ENCODE peak calls at places on chromosomes 6 and 20, in five cellular contexts. Y is iris pigment epithelial cell, J is fibroblast of pulmonary artery, L is GM03348, Z is right cardiac atrium. N is an unnamed sample.
A peak's percentile ranks its signal among the peaks of the same experiment; 100 is the strongest.

GRCh38 chr6:99393698-99394531 is at the start of gene COQ3:
- DNase-seq in Y (peak; percentile 76), J (peak; percentile 80), L (peak; percentile 95), Z (peak; percentile 75), N (peak; percentile 81)

GRCh38 chr6:16267428-16268263 is 29.3 kb downstream of the GMPR start:
- DNase-seq in Y (no peak), J (no peak), L (no peak), Z (no peak), N (no peak)

GRCh38 chr20:2873747-2874041 is 413 bp downstream of the PTPRA start:
- DNase-seq in Y (peak; percentile 21), J (no peak), L (no peak), Z (peak; percentile 71), N (peak; percentile 23)

GRCh38 chr6:87574237-87574636 is 15.6 kb downstream of the RARS2 start:
- DNase-seq in Y (no peak), J (no peak), L (no peak), Z (no peak), N (no peak)

GRCh38 chr20:48502016-48502415 is 325.8 kb downstream of the PREX1 start:
- DNase-seq in Y (no peak), J (no peak), L (no peak), Z (no peak), N (no peak)

GRCh38 chr6:139323511-139324445 is 32.0 kb upstream of the TXLNB start:
- DNase-seq in Y (peak; percentile 81), J (peak; percentile 90), L (no peak), Z (peak; percentile 71), N (peak; percentile 71)

GRCh38 chr6:41941280-41942044 is at the start of gene CCND3:
- DNase-seq in Y (peak; percentile 93), J (peak; percentile 91), L (peak; percentile 97), Z (peak; percentile 96), N (peak; percentile 93)

GRCh38 chr6:154555075-154555677 is 44.7 kb upstream of the CNKSR3 start:
- DNase-seq in Y (peak; percentile 11), J (peak; percentile 14), L (no peak), Z (no peak), N (peak; percentile 10)

GRCh38 chr6:144931172-144932035 is 646.3 kb downstream of the UTRN start:
- DNase-seq in Y (peak; percentile 35), J (peak; percentile 58), L (peak; percentile 36), Z (no peak), N (peak; percentile 41)

GRCh38 chr6:82182756-82183155 is 64.8 kb downstream of the IBTK start:
- DNase-seq in Y (peak; percentile 90), J (peak; percentile 49), L (peak; percentile 44), Z (no peak), N (peak; percentile 35)

GRCh38 chr20:36861875-36862801 is 13.8 kb upstream of the TLDC2 start:
- DNase-seq in Y (peak; percentile 71), J (peak; percentile 77), L (peak; percentile 93), Z (peak; percentile 89), N (peak; percentile 75)

GRCh38 chr6:166588691-166589333 is 2.3 kb upstream of the RAMACL start:
- DNase-seq in Y (peak; percentile 92), J (peak; percentile 72), L (peak; percentile 73), Z (no peak), N (peak; percentile 90)

GRCh38 chr20:35954907-35955251 is 577 bp upstream of the SCAND1 start:
- DNase-seq in Y (peak; percentile 54), J (peak; percentile 55), L (no peak), Z (no peak), N (peak; percentile 49)

GRCh38 chr6:43877463-43878126 is 107.6 kb downstream of the VEGFA start:
- DNase-seq in Y (no peak), J (no peak), L (no peak), Z (no peak), N (no peak)

GRCh38 chr6:85452441-85452881 is 2.6 kb downstream of the NT5E start:
- DNase-seq in Y (peak; percentile 90), J (peak; percentile 53), L (no peak), Z (no peak), N (peak; percentile 80)

GRCh38 chr6:10429638-10430427 is 15.0 kb upstream of the TFAP2A start:
- DNase-seq in Y (peak; percentile 59), J (peak; percentile 66), L (peak; percentile 55), Z (no peak), N (no peak)

GRCh38 chr20:58810116-58810878 is 40.4 kb downstream of the GNAS-AS1 start:
- DNase-seq in Y (peak; percentile 7), J (no peak), L (peak; percentile 29), Z (no peak), N (peak; percentile 43)

GRCh38 chr6:12291083-12291784 is 1.1 kb downstream of the EDN1 start:
- DNase-seq in Y (no peak), J (no peak), L (no peak), Z (no peak), N (no peak)

GRCh38 chr6:67331304-67331703 is 1303.8 kb upstream of the ADGRB3 start:
- DNase-seq in Y (no peak), J (peak; percentile 40), L (no peak), Z (no peak), N (no peak)

GRCh38 chr6:16236648-16237199 is 1.7 kb upstream of the GMPR start:
- DNase-seq in Y (peak; percentile 76), J (peak; percentile 68), L (peak; percentile 41), Z (no peak), N (peak; percentile 77)

N was measured in astrocyte of the spinal cord.